ENCODE peak calls at places on chromosomes 7 and 10, in five cellular contexts. One of them, this sample, is unnamed.

GRCh38 chr10:118734477-118734876 is 20.3 kb downstream of the CACUL1 start:
- DNase-seq in IMR-90: no peak
- DNase-seq in mesendoderm: no peak
- DNase-seq in mesenchymal stem cell: no peak
- DNase-seq in H1: no peak
- DNase-seq in this sample: no peak

GRCh38 chr10:130492266-130492934 is 356.2 kb downstream of the GLRX3 start:
- DNase-seq in H1: no peak
- DNase-seq in mesendoderm: no peak
- DNase-seq in IMR-90: no peak
- DNase-seq in mesenchymal stem cell: no peak
- DNase-seq in this sample: no peak

GRCh38 chr7:44074349-44074695 is 8.0 kb downstream of the POLM start:
- DNase-seq in mesenchymal stem cell: no peak
- DNase-seq in mesendoderm: no peak
- DNase-seq in IMR-90: no peak
- DNase-seq in H1: no peak
- DNase-seq in this sample: no peak

GRCh38 chr10:59793924-59794323 is 40.7 kb upstream of the MRLN start:
- DNase-seq in mesendoderm: no peak
- DNase-seq in H1: no peak
- DNase-seq in mesenchymal stem cell: no peak
- DNase-seq in IMR-90: no peak
- DNase-seq in this sample: no peak

GRCh38 chr7:127578036-127578684 is 7.2 kb downstream of the GCC1 start:
- DNase-seq in mesendoderm: peak
- DNase-seq in mesenchymal stem cell: peak
- DNase-seq in IMR-90: peak
- DNase-seq in H1: no peak
- DNase-seq in this sample: no peak

GRCh38 chr7:82428186-82428961 is 15.2 kb downstream of the CACNA2D1 start:
- DNase-seq in mesendoderm: no peak
- DNase-seq in IMR-90: peak
- DNase-seq in mesenchymal stem cell: peak
- DNase-seq in H1: no peak
- DNase-seq in this sample: no peak

GRCh38 chr10:110681023-110681681 is 37.0 kb downstream of the RBM20 start:
- DNase-seq in IMR-90: peak
- DNase-seq in H1: no peak
- DNase-seq in mesendoderm: peak
- DNase-seq in mesenchymal stem cell: peak
- DNase-seq in this sample: peak

GRCh38 chr7:73969991-73970390 is 58.0 kb upstream of the ELN start:
- DNase-seq in mesendoderm: no peak
- DNase-seq in mesenchymal stem cell: no peak
- DNase-seq in IMR-90: no peak
- DNase-seq in H1: no peak
- DNase-seq in this sample: no peak

GRCh38 chr10:78630944-78631838 is 437.6 kb upstream of the ZMIZ1 start:
- DNase-seq in mesenchymal stem cell: no peak
- DNase-seq in IMR-90: peak
- DNase-seq in mesendoderm: no peak
- DNase-seq in H1: no peak
- DNase-seq in this sample: no peak

GRCh38 chr7:51543801-51544553 is 227.4 kb upstream of the COBL start:
- DNase-seq in H1: no peak
- DNase-seq in IMR-90: no peak
- DNase-seq in mesenchymal stem cell: no peak
- DNase-seq in mesendoderm: peak
- DNase-seq in this sample: no peak

GRCh38 chr10:84238909-84239308 is 2.4 kb downstream of the LRIT1 start:
- DNase-seq in IMR-90: peak
- DNase-seq in mesendoderm: no peak
- DNase-seq in mesenchymal stem cell: peak
- DNase-seq in H1: no peak
- DNase-seq in this sample: no peak

GRCh38 chr7:29479606-29480200 is 83.9 kb upstream of the PRR15 start:
- DNase-seq in mesendoderm: no peak
- DNase-seq in H1: no peak
- DNase-seq in mesenchymal stem cell: peak
- DNase-seq in IMR-90: no peak
- DNase-seq in this sample: no peak

DNA sequence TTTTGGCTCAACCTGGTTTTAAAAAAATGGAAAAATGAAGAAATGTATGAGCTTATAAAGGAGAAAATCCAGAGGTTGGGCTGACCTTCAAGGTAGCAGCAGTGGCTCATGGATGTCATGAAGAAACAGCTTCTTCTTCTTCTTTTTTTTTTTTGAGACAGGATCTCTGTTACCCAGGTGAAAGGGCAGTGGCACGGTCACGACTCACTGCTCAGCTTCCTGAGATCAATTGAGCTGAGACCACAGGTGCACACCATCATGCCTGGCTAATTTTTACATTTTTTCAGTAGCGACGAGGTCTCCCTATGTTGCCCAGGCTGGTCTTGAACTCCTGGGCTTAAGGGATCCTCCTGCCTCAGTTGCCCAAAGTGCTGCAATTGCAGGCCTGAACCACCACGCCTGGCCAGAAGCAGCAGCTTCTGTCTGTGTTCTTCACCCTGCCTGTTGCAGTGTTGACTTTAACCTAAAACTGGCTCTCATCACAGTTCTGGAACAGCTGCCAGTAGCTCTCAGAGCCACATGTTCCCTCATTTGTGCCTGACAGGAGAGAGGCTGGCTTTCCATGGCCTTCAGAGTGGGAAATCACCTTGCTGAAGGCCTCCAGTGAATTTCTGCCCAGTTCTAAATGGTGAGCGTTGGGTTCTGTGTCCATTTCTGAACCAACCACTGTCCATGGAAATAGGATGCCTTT is 117.7 kb downstream of the PFKFB3 start:
- DNase-seq in mesendoderm: no peak
- DNase-seq in IMR-90: no peak
- DNase-seq in H1: no peak
- DNase-seq in mesenchymal stem cell: no peak
- DNase-seq in this sample: no peak
- H3K27ac ChIP-seq in mesendoderm: no peak
- H3K27ac ChIP-seq in IMR-90: no peak
- H3K27ac ChIP-seq in H1: no peak
- H3K27ac ChIP-seq in mesenchymal stem cell: no peak
- H3K27ac ChIP-seq in this sample: no peak

GRCh38 chr7:150945171-150945852 is 32.8 kb downstream of the KCNH2 start:
- DNase-seq in mesenchymal stem cell: no peak
- DNase-seq in mesendoderm: no peak
- DNase-seq in H1: no peak
- DNase-seq in IMR-90: no peak
- DNase-seq in this sample: peak

GRCh38 chr7:150945853-150946825 is 32.0 kb downstream of the KCNH2 start:
- DNase-seq in H1: no peak
- DNase-seq in mesenchymal stem cell: no peak
- DNase-seq in mesendoderm: peak
- DNase-seq in IMR-90: no peak
- DNase-seq in this sample: peak

GRCh38 chr7:150947761-150948680 is 30.1 kb downstream of the KCNH2 start:
- DNase-seq in mesendoderm: peak
- DNase-seq in H1: no peak
- DNase-seq in mesenchymal stem cell: no peak
- DNase-seq in IMR-90: no peak
- DNase-seq in this sample: peak

GRCh38 chr7:150948791-150949251 is 29.3 kb downstream of the KCNH2 start:
- DNase-seq in mesenchymal stem cell: no peak
- DNase-seq in H1: no peak
- DNase-seq in IMR-90: no peak
- DNase-seq in mesendoderm: no peak
- DNase-seq in this sample: peak

DNA sequence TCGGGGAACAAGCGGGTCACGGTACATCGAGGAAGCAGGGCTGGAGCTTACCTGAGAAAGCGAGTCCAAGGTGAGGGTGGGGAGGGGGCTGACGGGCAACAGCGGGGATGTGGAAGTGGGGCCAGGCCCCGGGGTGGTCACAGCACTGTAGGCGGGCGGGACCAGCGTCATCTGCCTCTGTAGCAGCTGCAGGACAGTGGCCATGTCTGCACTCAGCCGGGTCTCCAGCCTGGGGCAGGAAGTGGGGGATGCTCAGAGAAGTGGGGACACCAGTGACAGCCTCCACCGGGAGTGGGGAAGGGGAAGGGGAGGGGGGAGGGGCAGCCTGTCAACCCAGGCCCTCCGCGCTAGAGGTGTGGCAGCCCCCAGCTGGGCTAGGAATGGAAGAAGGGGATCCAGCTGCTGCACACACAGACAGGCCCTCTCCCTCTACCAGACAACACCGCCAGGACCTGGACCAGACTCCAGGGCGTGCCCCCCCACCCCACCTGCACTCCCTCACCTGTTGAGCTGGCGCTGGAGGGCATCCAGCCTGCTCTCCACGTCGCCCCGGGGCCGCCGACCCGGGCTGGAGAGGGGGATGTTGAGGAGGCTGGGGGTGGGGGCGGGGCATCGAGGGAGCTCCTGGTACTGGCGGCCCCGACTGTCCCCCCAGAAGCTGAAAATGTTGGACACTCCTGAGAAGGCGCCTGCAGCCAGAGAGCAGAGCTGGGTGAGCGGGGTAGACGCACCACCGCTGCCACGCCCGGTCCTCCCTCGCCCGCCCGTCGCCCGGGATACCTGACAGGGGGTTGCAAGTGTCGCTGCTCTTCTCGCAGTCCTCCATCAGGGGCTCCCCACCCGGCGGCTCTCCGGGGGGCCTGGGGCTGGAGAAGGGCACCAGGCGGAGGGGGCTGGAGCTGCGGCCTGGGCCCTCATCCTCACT is 31.0 kb downstream of the KCNH2 start:
- DNase-seq in mesenchymal stem cell: no peak
- DNase-seq in H1: no peak
- DNase-seq in IMR-90: no peak
- DNase-seq in mesendoderm: no peak
- DNase-seq in this sample: peak
- H3K23ac ChIP-seq in mesenchymal stem cell: no peak
- H3K23ac ChIP-seq in H1: no peak
- H3K23ac ChIP-seq in IMR-90: no peak
- H3K23ac ChIP-seq in mesendoderm: no peak
- H3K23ac ChIP-seq in this sample: no peak

GRCh38 chr7:90384433-90384832 is 18.8 kb upstream of the CLDN12 start:
- DNase-seq in mesendoderm: no peak
- DNase-seq in mesenchymal stem cell: no peak
- DNase-seq in IMR-90: peak
- DNase-seq in H1: no peak
- DNase-seq in this sample: no peak
- H3K27ac ChIP-seq in mesendoderm: no peak
- H3K27ac ChIP-seq in mesenchymal stem cell: peak
- H3K27ac ChIP-seq in IMR-90: no peak
- H3K27ac ChIP-seq in H1: no peak
- H3K27ac ChIP-seq in this sample: no peak

GRCh38 chr7:1872191-1873069 is 202.4 kb downstream of the ELFN1 start:
- DNase-seq in mesendoderm: no peak
- DNase-seq in IMR-90: no peak
- DNase-seq in mesenchymal stem cell: no peak
- DNase-seq in H1: no peak
- DNase-seq in this sample: no peak
- H3K23ac ChIP-seq in mesendoderm: no peak
- H3K23ac ChIP-seq in IMR-90: no peak
- H3K23ac ChIP-seq in mesenchymal stem cell: no peak
- H3K23ac ChIP-seq in H1: no peak
- H3K23ac ChIP-seq in this sample: no peak

DNA sequence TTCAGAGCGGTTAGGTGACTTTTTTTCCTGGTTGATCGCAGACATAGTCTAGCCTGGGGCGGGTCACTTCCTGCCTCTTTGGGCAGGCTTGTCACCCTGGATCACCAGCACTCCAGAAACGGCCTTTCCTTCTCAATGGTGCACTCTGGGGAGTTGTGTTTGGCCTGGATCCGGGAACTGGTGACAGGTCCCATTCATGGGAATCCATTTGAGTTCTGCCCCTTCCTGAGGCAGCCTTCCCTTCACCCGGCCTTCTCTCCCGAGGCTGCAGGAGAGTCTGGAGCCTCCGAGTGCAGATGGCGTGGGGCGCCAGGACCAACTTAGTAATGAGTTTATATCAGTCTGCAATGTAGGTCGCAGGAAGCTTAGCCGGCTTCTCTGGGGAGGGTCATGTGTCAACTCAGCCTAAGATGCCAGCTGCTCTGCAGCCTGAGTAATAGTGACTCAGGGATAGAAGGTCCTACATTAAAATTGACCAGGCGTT is 54.2 kb downstream of the TACR2 start:
- DNase-seq in IMR-90: peak
- DNase-seq in mesenchymal stem cell: peak
- DNase-seq in mesendoderm: no peak
- DNase-seq in H1: no peak
- DNase-seq in this sample: no peak
- H3K27ac ChIP-seq in IMR-90: peak
- H3K27ac ChIP-seq in mesenchymal stem cell: no peak
- H3K27ac ChIP-seq in mesendoderm: no peak
- H3K27ac ChIP-seq in H1: no peak
- H3K27ac ChIP-seq in this sample: no peak

GRCh38 chr10:57993302-57993701 is 274.4 kb downstream of the IPMK start:
- DNase-seq in mesendoderm: peak
- DNase-seq in mesenchymal stem cell: no peak
- DNase-seq in IMR-90: no peak
- DNase-seq in H1: no peak
- DNase-seq in this sample: no peak
- H3K23ac ChIP-seq in mesendoderm: no peak
- H3K23ac ChIP-seq in mesenchymal stem cell: no peak
- H3K23ac ChIP-seq in IMR-90: no peak
- H3K23ac ChIP-seq in H1: no peak
- H3K23ac ChIP-seq in this sample: no peak

GRCh38 chr10:77056650-77057049 is 581.0 kb downstream of the KCNMA1 start:
- DNase-seq in mesendoderm: no peak
- DNase-seq in IMR-90: no peak
- DNase-seq in H1: no peak
- DNase-seq in mesenchymal stem cell: no peak
- DNase-seq in this sample: no peak

GRCh38 chr10:77060913-77061312 is 576.7 kb downstream of the KCNMA1 start:
- DNase-seq in mesenchymal stem cell: no peak
- DNase-seq in mesendoderm: no peak
- DNase-seq in IMR-90: peak
- DNase-seq in H1: no peak
- DNase-seq in this sample: no peak

GRCh38 chr10:77062381-77062780 is 575.2 kb downstream of the KCNMA1 start:
- DNase-seq in mesenchymal stem cell: no peak
- DNase-seq in IMR-90: no peak
- DNase-seq in mesendoderm: no peak
- DNase-seq in H1: no peak
- DNase-seq in this sample: no peak
- H3K27ac ChIP-seq in mesenchymal stem cell: no peak
- H3K27ac ChIP-seq in IMR-90: no peak
- H3K27ac ChIP-seq in mesendoderm: no peak
- H3K27ac ChIP-seq in H1: no peak
- H3K27ac ChIP-seq in this sample: no peak

DNA sequence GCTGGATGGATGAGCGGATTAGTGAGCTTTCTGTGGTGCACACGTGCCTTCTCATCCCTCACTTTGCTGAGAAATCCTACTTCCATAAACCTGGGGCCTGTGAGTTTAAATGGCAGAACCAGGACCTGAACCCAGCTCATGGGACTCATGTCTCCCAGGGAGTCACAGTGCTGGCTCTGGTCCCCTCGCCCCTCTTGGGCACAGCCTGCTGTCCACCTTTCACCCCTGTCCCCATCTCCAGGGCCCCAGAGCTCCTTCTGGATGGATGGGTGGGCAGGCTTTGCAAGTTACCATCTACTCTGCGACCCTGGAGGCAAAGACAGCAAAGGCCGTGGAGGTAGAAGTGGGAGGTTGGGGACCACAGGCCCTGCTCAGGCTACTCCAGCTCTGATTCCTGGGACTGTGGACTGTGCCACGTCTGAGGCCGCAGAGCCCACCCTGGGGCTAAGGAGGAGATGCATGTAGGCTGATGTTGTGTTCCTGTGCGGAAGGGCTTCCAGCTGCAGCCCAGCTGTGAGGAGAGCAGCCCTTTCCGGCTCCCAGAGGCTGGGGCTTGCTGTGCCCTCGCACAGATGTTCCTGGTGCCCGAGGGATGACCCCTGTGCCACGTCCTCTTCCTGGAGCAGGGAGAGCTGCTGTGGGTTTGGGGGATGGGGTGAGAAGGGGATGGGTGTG is 40.4 kb downstream of the PRF1 start:
- DNase-seq in mesendoderm: no peak
- DNase-seq in H1: no peak
- DNase-seq in mesenchymal stem cell: no peak
- DNase-seq in IMR-90: no peak
- DNase-seq in this sample: no peak
- H3K23ac ChIP-seq in mesendoderm: no peak
- H3K23ac ChIP-seq in H1: no peak
- H3K23ac ChIP-seq in mesenchymal stem cell: no peak
- H3K23ac ChIP-seq in IMR-90: no peak
- H3K23ac ChIP-seq in this sample: no peak